ENCODE peak calls at places on chromosome 15, in nine cellular contexts. U is HFFc6; X is NCI-H1105 treated with DMSO at 0.1 percent for 48 hours; O is activated T-cell treated with anti-CD3 and anti-CD28 coated beads, Interleukin-2, amount 50 U/mL, for 1 hour; N is GM13976; V is AG04450; Z is amygdala; P is neural crest cell; M is CD8-positive, alpha-beta memory T cell. C is an unnamed sample.
A peak's percentile ranks its signal among the peaks of the same experiment; 100 is the strongest.

GRCh38 chr15:85726446-85726845 is 68.3 kb downstream of the KLHL25 start:
- DNase-seq in U (no peak), X (no peak), O (no peak), N (no peak), V (no peak), Z (no peak), P (no peak), M (no peak), C (no peak)

GRCh38 chr15:50051811-50052419 is 67.1 kb downstream of the ATP8B4 start:
- DNase-seq in U (peak; percentile 87), X (peak; percentile 19), O (no peak), N (peak; percentile 17), V (peak; percentile 61), Z (no peak), P (peak; percentile 39), M (no peak), C (no peak)

GRCh38 chr15:53716909-53717878 is 42.3 kb downstream of the WDR72 start:
- DNase-seq in U (no peak), X (peak; percentile 28), O (no peak), N (no peak), V (no peak), Z (no peak), P (no peak), M (no peak), C (peak; percentile 61)

GRCh38 chr15:41666353-41666920 is 6.2 kb downstream of the MGA start:
- DNase-seq in U (peak; percentile 19), X (no peak), O (no peak), N (no peak), V (no peak), Z (no peak), P (no peak), M (no peak), C (no peak)

GRCh38 chr15:75048394-75048793 is 25.0 kb downstream of the PPCDC start:
- DNase-seq in U (no peak), X (no peak), O (no peak), N (no peak), V (no peak), Z (no peak), P (no peak), M (no peak), C (no peak)

GRCh38 chr15:31489281-31489680 is 162.6 kb downstream of the KLF13 start:
- DNase-seq in U (no peak), X (no peak), O (no peak), N (no peak), V (no peak), Z (no peak), P (no peak), M (no peak), C (no peak)

GRCh38 chr15:93265046-93265658 is 176.1 kb upstream of the RGMA start:
- DNase-seq in U (no peak), X (peak; percentile 72), O (no peak), N (no peak), V (no peak), Z (no peak), P (no peak), M (no peak), C (no peak)

GRCh38 chr15:68364028-68364659 is 67.8 kb downstream of the ITGA11 start:
- DNase-seq in U (no peak), X (no peak), O (no peak), N (no peak), V (no peak), Z (no peak), P (no peak), M (no peak), C (no peak)

GRCh38 chr15:67121725-67122600 is 56.6 kb downstream of the SMAD3 start:
- DNase-seq in U (no peak), X (no peak), O (peak; percentile 21), N (no peak), V (no peak), Z (no peak), P (no peak), M (no peak), C (no peak)

GRCh38 chr15:60762167-60762566 is 283.2 kb upstream of the ICE2 start:
- DNase-seq in U (no peak), X (no peak), O (no peak), N (no peak), V (no peak), Z (no peak), P (no peak), M (no peak), C (no peak)

GRCh38 chr15:49415171-49415570 is 7.9 kb upstream of the FGF7 start:
- DNase-seq in U (no peak), X (no peak), O (no peak), N (no peak), V (no peak), Z (no peak), P (no peak), M (no peak), C (no peak)

GRCh38 chr15:74242296-74242929 is 6.3 kb downstream of the CCDC33 start:
- DNase-seq in U (peak; percentile 48), X (no peak), O (no peak), N (no peak), V (no peak), Z (no peak), P (no peak), M (no peak), C (no peak)

GRCh38 chr15:83654379-83655236 is 685 bp downstream of the ADAMTSL3 start:
- DNase-seq in U (no peak), X (no peak), O (no peak), N (no peak), V (no peak), Z (no peak), P (no peak), M (no peak), C (no peak)

GRCh38 chr15:81747477-81747876 is 298.3 kb downstream of the MEX3B start:
- DNase-seq in U (no peak), X (no peak), O (no peak), N (no peak), V (no peak), Z (no peak), P (no peak), M (no peak), C (no peak)

GRCh38 chr15:64894395-64895056 is 17.2 kb upstream of the ANKDD1A start:
- DNase-seq in U (no peak), X (no peak), O (peak; percentile 80), N (peak; percentile 81), V (no peak), Z (no peak), P (no peak), M (peak; percentile 88), C (no peak)

GRCh38 chr15:81027200-81027599 is 26.5 kb downstream of the TLNRD1 start:
- DNase-seq in U (peak; percentile 24), X (no peak), O (no peak), N (no peak), V (no peak), Z (no peak), P (no peak), M (no peak), C (no peak)

GRCh38 chr15:78988361-78988911 is 43.6 kb upstream of the CTSH start:
- DNase-seq in U (peak; percentile 96), X (no peak), O (no peak), N (peak; percentile 53), V (peak; percentile 98), Z (no peak), P (no peak), M (no peak), C (no peak)